ENCODE peak calls at places on chromosomes 13 and 19, in nine cellular contexts. M is CD4-positive, CD25-positive, alpha-beta regulatory T cell; Q is neuronal stem cell; N is mammary epithelial cell; F is breast epithelium; D is H7; P is esophagus muscularis mucosa; C is cardiac muscle cell; R is heart right ventricle. U is an unnamed sample.

GRCh38 chr19:54248016-54248601 is 5.5 kb upstream of the LILRA6 start:
- DNase-seq in M (no peak), Q (no peak), N (no peak), F (no peak), D (no peak), P (no peak), C (peak; percentile 37), R (peak; percentile 33), U (no peak)

GRCh38 chr13:35976126-35976525 is 155.1 kb downstream of the DCLK1 start:
- DNase-seq in M (no peak), Q (no peak), N (no peak), F (no peak), D (no peak), P (no peak), C (no peak), R (no peak), U (no peak)

GRCh38 chr19:11587302-11587972 is 9.8 kb upstream of the ZNF627 start:
- DNase-seq in M (peak; percentile 62), Q (peak; percentile 56), N (peak; percentile 39), F (peak; percentile 76), D (peak; percentile 91), P (peak; percentile 93), C (peak; percentile 78), R (peak; percentile 81), U (peak; percentile 22)

GRCh38 chr19:28635962-28636629 is 576.9 kb downstream of the UQCRFS1 start:
- DNase-seq in M (no peak), Q (no peak), N (no peak), F (no peak), D (no peak), P (peak; percentile 84), C (no peak), R (no peak), U (no peak)

GRCh38 chr13:28716511-28716910 is 2.3 kb downstream of the SLC46A3 start:
- DNase-seq in M (no peak), Q (no peak), N (peak; percentile 78), F (no peak), D (no peak), P (no peak), C (peak; percentile 88), R (peak; percentile 74), U (no peak)

GRCh38 chr19:36215276-36216171 is 618 bp downstream of the ZNF146 start:
- DNase-seq in M (no peak), Q (peak; percentile 5), N (peak; percentile 10), F (no peak), D (peak; percentile 40), P (no peak), C (peak; percentile 60), R (no peak), U (no peak)

GRCh38 chr19:50906217-50906616 is 5.0 kb downstream of the KLK4 start:
- DNase-seq in M (no peak), Q (peak; percentile 50), N (no peak), F (no peak), D (peak; percentile 88), P (no peak), C (peak; percentile 40), R (no peak), U (no peak)

GRCh38 chr13:52348983-52349780 is 56.8 kb downstream of the THSD1 start:
- DNase-seq in M (no peak), Q (no peak), N (peak; percentile 96), F (no peak), D (no peak), P (no peak), C (peak; percentile 46), R (no peak), U (no peak)

GRCh38 chr13:27147530-27148170 is 24.0 kb downstream of the USP12 start:
- DNase-seq in M (no peak), Q (no peak), N (peak; percentile 15), F (no peak), D (no peak), P (no peak), C (no peak), R (no peak), U (no peak)

GRCh38 chr13:41547253-41548000 is 90.1 kb downstream of the RGCC start:
- DNase-seq in M (no peak), Q (no peak), N (no peak), F (no peak), D (peak; percentile 64), P (peak; percentile 92), C (peak; percentile 21), R (peak; percentile 59), U (no peak)

GRCh38 chr19:40323705-40324104 is 24.5 kb downstream of the C19orf47 start:
- DNase-seq in M (no peak), Q (no peak), N (no peak), F (peak; percentile 77), D (no peak), P (no peak), C (no peak), R (no peak), U (no peak)

GRCh38 chr19:39870171-39870971 is 24.2 kb upstream of the FBL start:
- DNase-seq in M (no peak), Q (no peak), N (no peak), F (no peak), D (peak; percentile 92), P (no peak), C (no peak), R (no peak), U (no peak)

GRCh38 chr13:97068146-97068545 is 73.9 kb upstream of the OXGR1 start:
- DNase-seq in M (no peak), Q (no peak), N (no peak), F (no peak), D (peak; percentile 19), P (no peak), C (peak; percentile 22), R (no peak), U (no peak)

GRCh38 chr19:990746-991145 is 6.6 kb downstream of the WDR18 start:
- DNase-seq in M (no peak), Q (no peak), N (no peak), F (no peak), D (no peak), P (no peak), C (no peak), R (no peak), U (no peak)

GRCh38 chr13:23867027-23867491 is 22.1 kb downstream of the MIPEP start:
- DNase-seq in M (no peak), Q (no peak), N (peak; percentile 24), F (no peak), D (no peak), P (no peak), C (peak; percentile 43), R (no peak), U (no peak)

GRCh38 chr19:7822910-7823515 is 7.0 kb upstream of the EVI5L start:
- DNase-seq in M (no peak), Q (no peak), N (no peak), F (no peak), D (no peak), P (no peak), C (no peak), R (no peak), U (no peak)

GRCh38 chr13:40442191-40442590 is 224.2 kb downstream of the FOXO1 start:
- DNase-seq in M (no peak), Q (no peak), N (no peak), F (no peak), D (no peak), P (no peak), C (peak; percentile 32), R (no peak), U (no peak)

DNA sequence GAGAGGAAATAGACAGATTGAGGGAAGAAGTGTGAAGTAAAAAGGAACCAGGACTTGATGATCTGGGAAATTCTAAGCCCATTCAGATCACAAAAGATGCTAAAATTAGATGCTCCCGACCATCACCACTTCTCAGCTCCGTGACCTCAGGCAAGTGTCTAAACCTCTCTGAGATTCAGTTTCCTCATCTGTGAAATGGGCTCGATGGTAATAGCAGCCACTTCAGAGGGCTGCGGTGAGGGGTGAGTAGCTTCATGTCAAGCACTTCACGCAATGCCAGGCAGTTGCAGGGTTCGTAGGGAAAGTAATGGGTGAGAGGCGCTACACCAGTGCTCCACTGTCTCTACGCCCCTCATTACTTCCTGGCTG is 9.0 kb upstream of the NFIC start:
- DNase-seq in M (no peak), Q (no peak), N (no peak), F (no peak), D (no peak), P (no peak), C (no peak), R (no peak), U (no peak)
- H3K27me3 ChIP-seq in M (no peaks in the 10 kb centered on the region), Q (peaks cover 51% of the 10 kb centered on the region), N (no peaks in the 10 kb centered on the region), F (no peaks in the 10 kb centered on the region), D (peaks cover 75% of the 10 kb centered on the region), P (no peaks in the 10 kb centered on the region), C (peaks cover 55% of the 10 kb centered on the region), R (no peaks in the 10 kb centered on the region), U (no peaks in the 10 kb centered on the region)

DNA sequence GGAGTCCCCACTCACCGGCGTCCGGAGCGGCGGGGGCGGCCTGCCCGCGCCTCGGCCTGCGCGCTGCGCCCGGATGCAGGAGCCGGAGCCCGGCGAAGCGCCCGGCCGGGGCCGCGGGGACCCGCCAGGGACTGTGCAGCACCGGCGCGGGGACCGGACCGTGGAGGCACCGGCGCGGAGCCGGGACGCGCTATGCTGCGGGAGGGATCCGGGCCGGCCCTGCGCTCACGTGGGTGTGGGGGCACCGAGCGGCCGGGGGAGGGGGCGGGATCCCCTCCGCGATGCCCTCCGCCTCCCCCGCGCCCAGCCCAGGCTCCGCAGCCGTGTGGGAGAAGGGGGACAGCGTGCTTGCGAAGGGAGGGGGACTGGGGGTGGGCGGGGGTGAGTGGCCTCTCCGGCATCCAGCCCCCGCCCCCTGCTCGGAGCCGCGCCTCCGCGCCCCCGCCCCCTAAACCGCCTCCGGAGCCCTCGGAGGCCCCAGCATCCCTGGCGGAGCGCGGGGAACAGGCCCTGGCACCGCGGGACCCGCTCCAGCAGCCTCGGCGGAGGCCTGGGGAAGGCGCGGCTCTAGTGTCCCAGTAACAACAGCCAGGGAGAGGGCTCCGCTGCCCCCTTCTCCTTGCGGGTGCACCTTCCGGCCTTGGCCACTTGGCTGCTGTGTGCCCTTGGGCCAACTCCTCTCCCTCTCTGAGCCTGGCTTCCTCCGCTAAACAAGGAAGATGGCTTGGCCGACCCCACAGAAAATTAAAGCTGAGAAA is at the start of gene SLC1A6:
- DNase-seq in M (no peak), Q (peak; percentile 62), N (peak; percentile 21), F (no peak), D (peak; percentile 96), P (no peak), C (no peak), R (no peak), U (no peak)
- H3K27me3 ChIP-seq in M (peaks cover 22% of the 10 kb centered on the region), Q (peaks cover 57% of the 10 kb centered on the region), N (no peaks in the 10 kb centered on the region), F (peaks cover 42% of the 10 kb centered on the region), D (peaks cover 14% of the 10 kb centered on the region), P (no peaks in the 10 kb centered on the region), C (peaks cover 42% of the 10 kb centered on the region), R (peaks cover 88% of the 10 kb centered on the region), U (no peaks in the 10 kb centered on the region)

DNA sequence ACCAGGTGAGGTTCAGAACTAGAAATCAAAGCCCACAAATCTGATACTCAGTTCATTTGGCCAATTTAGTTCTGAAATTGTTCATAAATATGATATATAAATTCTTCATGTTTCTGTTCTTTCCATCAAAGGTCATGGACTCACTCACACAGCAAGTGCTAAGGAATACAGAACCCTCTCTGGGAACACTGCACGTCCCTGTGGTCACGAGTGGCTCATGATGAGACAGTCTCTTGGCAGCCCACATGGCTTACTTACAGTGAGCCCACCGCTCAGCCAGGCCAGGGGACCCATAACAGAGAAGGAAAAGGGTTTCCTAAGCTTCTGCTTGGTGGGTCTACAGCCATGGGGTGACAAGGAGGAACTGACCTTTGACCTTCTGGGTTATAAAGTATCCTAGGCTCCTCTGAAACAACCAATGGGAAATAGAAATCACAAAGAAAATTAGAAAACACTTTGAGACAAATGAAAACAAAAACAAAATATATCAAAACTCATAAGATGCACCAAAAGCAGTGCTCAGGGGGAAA is 67.4 kb downstream of the CDADC1 start:
- DNase-seq in M (no peak), Q (no peak), N (no peak), F (no peak), D (no peak), P (peak; percentile 72), C (no peak), R (no peak), U (no peak)
- H3K27me3 ChIP-seq in M (no peaks in the 10 kb centered on the region), Q (no peaks in the 10 kb centered on the region), N (no peaks in the 10 kb centered on the region), F (no peaks in the 10 kb centered on the region), D (no peaks in the 10 kb centered on the region), P (no peaks in the 10 kb centered on the region), C (no peaks in the 10 kb centered on the region), R (no peaks in the 10 kb centered on the region), U (no peaks in the 10 kb centered on the region)

GRCh38 chr19:17836530-17836929 is 11.3 kb downstream of the JAK3 start:
- DNase-seq in M (no peak), Q (no peak), N (no peak), F (no peak), D (no peak), P (no peak), C (no peak), R (no peak), U (no peak)
- H3K27me3 ChIP-seq in M (no peaks in the 10 kb centered on the region), Q (peaks cover 5% of the 10 kb centered on the region), N (no peaks in the 10 kb centered on the region), F (no peaks in the 10 kb centered on the region), D (peaks cover 31% of the 10 kb centered on the region), P (no peaks in the 10 kb centered on the region), C (no peaks in the 10 kb centered on the region), R (peaks cover 34% of the 10 kb centered on the region), U (no peaks in the 10 kb centered on the region)